ENCODE peak calls at places on chromosomes 12 and 14, in six cellular contexts. A is spleen, F is fibroblast of pulmonary artery, B is coronary artery, O is astrocyte of the spinal cord, K is epithelial cell of esophagus. N is an unnamed sample.
A peak's percentile ranks its signal among the peaks of the same experiment; 100 is the strongest.

GRCh38 chr12:106417926-106418910 is 60.7 kb downstream of the POLR3B start:
- DNase-seq in A (no peak), F (peak; percentile 88), B (no peak), O (peak; percentile 73), K (peak; percentile 55), N (no peak)

GRCh38 chr12:11543513-11544168 is 105.8 kb upstream of the ETV6 start:
- DNase-seq in A (no peak), F (no peak), B (no peak), O (no peak), K (peak; percentile 54), N (no peak)

GRCh38 chr12:92771011-92771410 is 68.2 kb downstream of the PLEKHG7 start:
- DNase-seq in A (no peak), F (no peak), B (no peak), O (no peak), K (no peak), N (no peak)

GRCh38 chr12:42446761-42447160 is 120.8 kb downstream of the PPHLN1 start:
- DNase-seq in A (no peak), F (peak; percentile 29), B (no peak), O (no peak), K (no peak), N (no peak)

GRCh38 chr12:102343361-102344121 is 136.8 kb downstream of the IGF1 start:
- DNase-seq in A (no peak), F (peak; percentile 33), B (no peak), O (no peak), K (peak; percentile 52), N (no peak)

GRCh38 chr12:111482464-111482863 is 76.7 kb downstream of the SH2B3 start:
- DNase-seq in A (no peak), F (no peak), B (no peak), O (no peak), K (no peak), N (no peak)

GRCh38 chr14:55153951-55154350 is 24.9 kb downstream of the LGALS3 start:
- DNase-seq in A (no peak), F (no peak), B (no peak), O (no peak), K (no peak), N (no peak)

GRCh38 chr14:69321601-69322330 is 61.8 kb downstream of the GALNT16 start:
- DNase-seq in A (peak; percentile 59), F (peak; percentile 13), B (no peak), O (no peak), K (no peak), N (peak; percentile 70)

GRCh38 chr12:57027805-57028153 is 11.4 kb upstream of the TAC3 start:
- DNase-seq in A (no peak), F (no peak), B (no peak), O (no peak), K (no peak), N (no peak)

GRCh38 chr14:64841121-64841611 is 38.5 kb downstream of the SPTB start:
- DNase-seq in A (no peak), F (peak; percentile 45), B (no peak), O (peak; percentile 68), K (peak; percentile 67), N (no peak)

GRCh38 chr12:9244894-9245293 is 36.7 kb upstream of the PZP start:
- DNase-seq in A (no peak), F (no peak), B (no peak), O (no peak), K (peak; percentile 85), N (no peak)

GRCh38 chr12:93166891-93167307 is 210.8 kb upstream of the NUDT4 start:
- DNase-seq in A (no peak), F (no peak), B (no peak), O (no peak), K (no peak), N (no peak)

GRCh38 chr12:49631336-49631907 is 8.1 kb downstream of the PRPF40B start:
- DNase-seq in A (no peak), F (no peak), B (no peak), O (no peak), K (no peak), N (no peak)

GRCh38 chr14:75559451-75560187 is 18.8 kb upstream of the FLVCR2 start:
- DNase-seq in A (no peak), F (peak; percentile 85), B (no peak), O (peak; percentile 28), K (peak; percentile 94), N (no peak)

GRCh38 chr14:54652188-54652889 is 85.4 kb downstream of the SAMD4A start:
- DNase-seq in A (no peak), F (peak; percentile 99), B (peak; percentile 93), O (peak; percentile 99), K (peak; percentile 95), N (no peak)

GRCh38 chr12:116508145-116509121 is 50.7 kb upstream of the MAP1LC3B2 start:
- DNase-seq in A (peak; percentile 88), F (peak; percentile 56), B (no peak), O (no peak), K (no peak), N (no peak)

DNA sequence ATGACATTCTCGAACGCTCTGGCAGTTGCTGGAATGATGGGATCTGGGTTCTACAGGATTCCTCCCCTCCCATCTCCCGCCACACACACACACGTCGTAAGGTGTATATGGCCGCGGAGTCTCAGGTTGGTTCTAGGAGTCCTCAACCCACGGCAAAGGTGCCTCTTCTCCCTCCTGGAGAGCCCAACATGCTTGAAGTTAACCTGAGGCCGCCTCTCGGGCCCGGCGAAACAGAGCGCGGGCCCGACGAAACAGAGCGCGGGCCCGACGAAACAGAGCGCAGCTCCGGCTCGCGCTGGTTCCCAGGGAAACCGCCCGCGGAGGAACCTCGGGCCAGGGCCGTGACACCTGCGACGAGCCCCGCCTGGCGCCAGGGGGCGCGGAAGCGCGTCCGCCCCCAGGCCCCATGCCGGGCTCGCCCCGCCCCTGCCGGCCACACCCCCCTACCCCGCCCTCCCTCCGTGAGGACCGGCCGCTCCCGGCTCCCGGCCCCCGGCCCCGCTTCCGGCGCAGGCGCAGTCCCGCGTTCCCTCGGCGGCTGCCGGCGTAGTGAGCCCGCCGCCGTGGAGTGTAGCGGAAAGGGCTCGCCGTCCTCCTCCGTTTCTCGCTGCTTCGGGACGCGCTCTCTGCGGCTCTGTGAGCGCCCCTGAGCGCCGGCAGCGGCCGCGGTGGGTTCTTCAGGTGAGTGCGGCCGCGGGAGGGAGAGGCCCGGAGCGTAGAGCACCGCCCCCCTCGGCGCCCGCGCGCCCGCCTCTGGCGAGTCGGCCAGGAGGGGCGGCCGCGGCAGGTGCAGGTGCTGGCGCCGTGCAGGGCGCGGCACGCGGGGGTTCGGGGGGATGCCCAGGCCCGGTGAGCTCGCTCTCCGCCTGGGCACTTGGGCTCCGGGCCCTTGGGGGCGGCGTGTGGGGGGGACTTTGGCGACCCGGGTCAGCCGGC is at the start of gene RAB3IP:
- DNase-seq in A (peak; percentile 98), F (peak; percentile 82), B (peak; percentile 82), O (peak; percentile 73), K (peak; percentile 85), N (peak; percentile 82)
- TF ChIP-seq CTCF in A (peak; percentile 73), F (peak; percentile 20), B (peak; percentile 35), O (peak; percentile 50), K (peak; percentile 27), N (peak; percentile 82)

GRCh38 chr12:20555015-20555414 is 140.1 kb upstream of the SLCO1C1 start:
- DNase-seq in A (no peak), F (no peak), B (no peak), O (no peak), K (no peak), N (no peak)

GRCh38 chr12:20548592-20548991 is 146.5 kb upstream of the SLCO1C1 start:
- DNase-seq in A (no peak), F (no peak), B (no peak), O (no peak), K (no peak), N (no peak)

GRCh38 chr12:20546267-20546666 is 148.9 kb upstream of the SLCO1C1 start:
- DNase-seq in A (no peak), F (no peak), B (no peak), O (no peak), K (no peak), N (no peak)

GRCh38 chr12:20547788-20548575 is 147.2 kb upstream of the SLCO1C1 start:
- DNase-seq in A (no peak), F (peak; percentile 65), B (no peak), O (peak; percentile 70), K (no peak), N (no peak)

DNA sequence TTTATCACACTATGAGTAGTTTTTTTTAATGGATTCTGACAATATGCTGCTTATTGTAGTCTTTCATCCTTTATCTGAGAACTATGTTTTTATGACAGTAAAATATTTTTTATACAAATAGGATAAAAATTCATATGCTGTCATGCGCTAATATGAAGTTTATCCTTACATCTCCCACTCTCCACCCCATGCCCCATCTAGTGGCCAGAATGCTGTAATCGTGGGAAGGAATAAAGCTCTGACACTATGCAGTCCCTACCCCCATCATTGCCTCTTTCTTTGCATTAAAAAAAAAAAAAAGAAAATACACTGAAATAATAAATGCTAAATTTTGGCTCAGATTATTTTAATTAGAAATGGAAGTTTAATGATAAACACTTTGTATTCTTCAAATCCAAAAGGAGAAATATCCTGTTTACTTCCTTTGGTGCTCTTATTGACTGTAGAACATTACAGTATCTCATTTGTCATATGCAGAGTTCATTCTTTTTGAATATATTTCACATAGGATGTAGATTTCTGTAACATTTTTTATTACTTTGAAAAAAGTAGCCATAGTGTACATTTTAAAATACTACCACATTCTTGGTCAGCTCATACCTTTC is 145.9 kb upstream of the SLCO1C1 start:
- DNase-seq in A (no peak), F (peak; percentile 74), B (no peak), O (peak; percentile 49), K (peak; percentile 40), N (no peak)
- TF ChIP-seq CTCF in A (no peak), F (peak; percentile 84), B (no peak), O (peak; percentile 83), K (peak; percentile 72), N (peak; percentile 89)

GRCh38 chr14:105076296-105076804 is 11.1 kb upstream of the GPR132 start:
- DNase-seq in A (no peak), F (no peak), B (no peak), O (no peak), K (no peak), N (no peak)

GRCh38 chr14:105073720-105074600 is 8.7 kb upstream of the GPR132 start:
- DNase-seq in A (peak; percentile 72), F (no peak), B (no peak), O (no peak), K (no peak), N (no peak)

GRCh38 chr14:105076805-105077648 is 11.8 kb upstream of the GPR132 start:
- DNase-seq in A (peak; percentile 84), F (no peak), B (no peak), O (no peak), K (no peak), N (no peak)

GRCh38 chr14:105074601-105075053 is 9.4 kb upstream of the GPR132 start:
- DNase-seq in A (peak; percentile 77), F (no peak), B (no peak), O (no peak), K (no peak), N (no peak)

GRCh38 chr14:105075364-105076295 is 10.4 kb upstream of the GPR132 start:
- DNase-seq in A (peak; percentile 91), F (peak; percentile 23), B (no peak), O (no peak), K (no peak), N (no peak)
- TF ChIP-seq CTCF in A (no peak), F (no peak), B (no peak), O (no peak), K (no peak), N (no peak)

GRCh38 chr14:53215101-53215500 is 62.0 kb upstream of the DDHD1 start:
- DNase-seq in A (no peak), F (no peak), B (no peak), O (no peak), K (no peak), N (no peak)

GRCh38 chr14:53218161-53218560 is 65.0 kb upstream of the DDHD1 start:
- DNase-seq in A (no peak), F (no peak), B (no peak), O (no peak), K (no peak), N (no peak)

GRCh38 chr14:53214384-53214783 is 61.3 kb upstream of the DDHD1 start:
- DNase-seq in A (no peak), F (no peak), B (no peak), O (no peak), K (no peak), N (no peak)

GRCh38 chr14:53217283-53217994 is 64.3 kb upstream of the DDHD1 start:
- DNase-seq in A (peak; percentile 93), F (peak; percentile 56), B (peak; percentile 76), O (peak; percentile 52), K (peak; percentile 64), N (peak; percentile 95)
- TF ChIP-seq CTCF in A (peak; percentile 56), F (peak; percentile 20), B (no peak), O (peak; percentile 38), K (peak; percentile 29), N (peak; percentile 82)